ENCODE peak calls at places on chromosomes 6 and 20, in ten cellular contexts. Z is CD8-positive, alpha-beta memory T cell; K is Peyer's patch; B is astrocyte; Q is HepG2; Y is pancreas; I is breast epithelium; D is SJCRH30; S is body of pancreas; P is thyroid gland. W is an unnamed sample.

GRCh38 chr6:137486388-137486787 is 7.8 kb downstream of the OLIG3 start:
- DNase-seq in Z (no peak), K (no peak), B (no peak), Q (no peak), Y (no peak), I (no peak), D (no peak), S (no peak), P (no peak), W (no peak)

GRCh38 chr6:152635949-152636674 is 1.1 kb downstream of the SYNE1 start:
- DNase-seq in Z (peak), K (no peak), B (peak), Q (no peak), Y (no peak), I (no peak), D (no peak), S (peak), P (no peak), W (no peak)

GRCh38 chr6:44131880-44132279 is 4.5 kb downstream of the TMEM63B start:
- DNase-seq in Z (no peak), K (no peak), B (no peak), Q (no peak), Y (no peak), I (no peak), D (no peak), S (peak), P (no peak), W (no peak)

GRCh38 chr20:25227317-25227831 is 20.5 kb upstream of the PYGB start:
- DNase-seq in Z (no peak), K (no peak), B (peak), Q (peak), Y (no peak), I (no peak), D (no peak), S (no peak), P (no peak), W (no peak)

GRCh38 chr6:166747644-166748595 is 120.9 kb upstream of the RPS6KA2 start:
- DNase-seq in Z (no peak), K (no peak), B (no peak), Q (no peak), Y (no peak), I (no peak), D (no peak), S (no peak), P (no peak), W (peak)

GRCh38 chr20:5722927-5723326 is 27.3 kb upstream of the SHLD1 start:
- DNase-seq in Z (no peak), K (no peak), B (no peak), Q (no peak), Y (no peak), I (no peak), D (no peak), S (no peak), P (no peak), W (no peak)

GRCh38 chr6:5782783-5783567 is 223.8 kb downstream of the NRN1 start:
- DNase-seq in Z (no peak), K (peak), B (peak), Q (peak), Y (no peak), I (no peak), D (peak), S (peak), P (no peak), W (no peak)

GRCh38 chr6:132524639-132525038 is 11.7 kb upstream of the STX7 start:
- DNase-seq in Z (no peak), K (no peak), B (no peak), Q (no peak), Y (no peak), I (no peak), D (no peak), S (no peak), P (no peak), W (no peak)

GRCh38 chr20:4064118-4064962 is 49.0 kb upstream of the RNF24 start:
- DNase-seq in Z (no peak), K (peak), B (peak), Q (no peak), Y (peak), I (peak), D (peak), S (peak), P (peak), W (peak)

GRCh38 chr20:33687993-33688937 is 2.1 kb upstream of the E2F1 start:
- DNase-seq in Z (no peak), K (no peak), B (no peak), Q (no peak), Y (no peak), I (no peak), D (no peak), S (no peak), P (no peak), W (no peak)

GRCh38 chr6:13733178-13733851 is 21.7 kb upstream of the RANBP9 start:
- DNase-seq in Z (no peak), K (no peak), B (peak), Q (peak), Y (no peak), I (peak), D (peak), S (peak), P (peak), W (no peak)

GRCh38 chr6:74519172-74519571 is 686.7 kb downstream of the COL12A1 start:
- DNase-seq in Z (no peak), K (no peak), B (peak), Q (peak), Y (no peak), I (no peak), D (no peak), S (no peak), P (no peak), W (no peak)

GRCh38 chr6:130697661-130698535 is 129.3 kb upstream of the SMLR1 start:
- DNase-seq in Z (peak), K (no peak), B (peak), Q (peak), Y (no peak), I (no peak), D (peak), S (peak), P (no peak), W (peak)

GRCh38 chr6:158926429-158926828 is 73.6 kb downstream of the RSPH3 start:
- DNase-seq in Z (no peak), K (no peak), B (peak), Q (peak), Y (no peak), I (no peak), D (no peak), S (no peak), P (no peak), W (no peak)

GRCh38 chr6:53066874-53067273 is 1.7 kb downstream of the FBXO9 start:
- DNase-seq in Z (no peak), K (no peak), B (no peak), Q (no peak), Y (no peak), I (no peak), D (no peak), S (no peak), P (no peak), W (no peak)

GRCh38 chr6:143394351-143394750 is 56.1 kb downstream of the ADAT2 start:
- DNase-seq in Z (no peak), K (no peak), B (peak), Q (no peak), Y (no peak), I (no peak), D (no peak), S (no peak), P (no peak), W (no peak)

GRCh38 chr6:139338845-139339244 is 35.6 kb downstream of the CITED2 start:
- DNase-seq in Z (no peak), K (no peak), B (no peak), Q (no peak), Y (no peak), I (no peak), D (peak), S (no peak), P (no peak), W (peak)

GRCh38 chr6:160930547-160931377 is 60.8 kb upstream of the MAP3K4 start:
- DNase-seq in Z (no peak), K (peak), B (peak), Q (peak), Y (peak), I (peak), D (peak), S (peak), P (peak), W (peak)

GRCh38 chr6:47414517-47415167 is 62.9 kb upstream of the CD2AP start:
- DNase-seq in Z (no peak), K (no peak), B (peak), Q (peak), Y (no peak), I (no peak), D (no peak), S (peak), P (no peak), W (no peak)

GRCh38 chr6:70763754-70764153 is 96.1 kb downstream of the SMAP1 start:
- DNase-seq in Z (no peak), K (no peak), B (peak), Q (no peak), Y (no peak), I (no peak), D (no peak), S (no peak), P (no peak), W (no peak)

GRCh38 chr6:47059216-47059885 is 17.2 kb upstream of the ADGRF1 start:
- DNase-seq in Z (no peak), K (no peak), B (no peak), Q (no peak), Y (no peak), I (no peak), D (no peak), S (no peak), P (no peak), W (no peak)

GRCh38 chr6:47362857-47363461 is 53.3 kb upstream of the TNFRSF21 start:
- DNase-seq in Z (no peak), K (no peak), B (no peak), Q (peak), Y (no peak), I (no peak), D (no peak), S (no peak), P (no peak), W (no peak)

GRCh38 chr6:139028242-139028657 is 295 bp upstream of the ABRACL start:
- DNase-seq in Z (no peak), K (no peak), B (no peak), Q (no peak), Y (no peak), I (no peak), D (no peak), S (peak), P (no peak), W (no peak)

GRCh38 chr6:47727391-47727790 is 29.0 kb downstream of the ADGRF4 start:
- DNase-seq in Z (no peak), K (no peak), B (peak), Q (no peak), Y (no peak), I (no peak), D (no peak), S (no peak), P (no peak), W (no peak)

GRCh38 chr6:57257911-57258541 is 35.9 kb upstream of the RAB23 start:
- DNase-seq in Z (no peak), K (no peak), B (peak), Q (no peak), Y (no peak), I (no peak), D (no peak), S (no peak), P (peak), W (no peak)

GRCh38 chr6:125886914-125887313 is 69.7 kb upstream of the HINT3 start:
- DNase-seq in Z (no peak), K (no peak), B (no peak), Q (no peak), Y (no peak), I (no peak), D (no peak), S (no peak), P (no peak), W (no peak)

GRCh38 chr6:157822221-157823000 is 635 bp upstream of the SNX9 start:
- DNase-seq in Z (peak), K (peak), B (no peak), Q (no peak), Y (no peak), I (no peak), D (no peak), S (no peak), P (peak), W (no peak)

GRCh38 chr6:87897581-87898147 is 150.0 kb upstream of the SPACA1 start:
- DNase-seq in Z (no peak), K (no peak), B (peak), Q (no peak), Y (no peak), I (no peak), D (no peak), S (no peak), P (no peak), W (no peak)

GRCh38 chr20:58706975-58707681 is 14.5 kb downstream of the NPEPL1 start:
- DNase-seq in Z (no peak), K (no peak), B (no peak), Q (no peak), Y (peak), I (no peak), D (peak), S (peak), P (no peak), W (no peak)

GRCh38 chr6:141203902-141204575 is 928.7 kb upstream of the GJE1 start:
- DNase-seq in Z (no peak), K (no peak), B (peak), Q (no peak), Y (no peak), I (no peak), D (no peak), S (no peak), P (no peak), W (no peak)

GRCh38 chr6:214428-214827 is 77.9 kb upstream of the DUSP22 start:
- DNase-seq in Z (no peak), K (no peak), B (no peak), Q (no peak), Y (no peak), I (no peak), D (no peak), S (no peak), P (no peak), W (no peak)

GRCh38 chr20:15708984-15709598 is 864.2 kb downstream of the KIF16B start:
- DNase-seq in Z (no peak), K (peak), B (no peak), Q (peak), Y (peak), I (no peak), D (peak), S (peak), P (peak), W (peak)

GRCh38 chr6:42278131-42278853 is 60.6 kb upstream of the MRPS10 start:
- DNase-seq in Z (peak), K (no peak), B (no peak), Q (no peak), Y (no peak), I (no peak), D (no peak), S (no peak), P (no peak), W (no peak)

GRCh38 chr6:22236626-22237414 is 60.0 kb downstream of the PRL start:
- DNase-seq in Z (no peak), K (no peak), B (peak), Q (no peak), Y (no peak), I (no peak), D (no peak), S (no peak), P (no peak), W (no peak)

GRCh38 chr6:36954262-36954931 is at the start of gene PI16:
- DNase-seq in Z (no peak), K (no peak), B (no peak), Q (no peak), Y (no peak), I (no peak), D (no peak), S (no peak), P (no peak), W (peak)

GRCh38 chr6:3260296-3260695 is 1.5 kb downstream of the PSMG4 start:
- DNase-seq in Z (no peak), K (no peak), B (no peak), Q (no peak), Y (no peak), I (no peak), D (no peak), S (no peak), P (peak), W (no peak)

GRCh38 chr20:41717464-41717863 is 99.3 kb upstream of the CHD6 start:
- DNase-seq in Z (no peak), K (no peak), B (no peak), Q (no peak), Y (no peak), I (no peak), D (peak), S (peak), P (peak), W (no peak)

GRCh38 chr6:167742719-167743303 is 83.9 kb upstream of the AFDN start:
- DNase-seq in Z (no peak), K (no peak), B (no peak), Q (peak), Y (no peak), I (no peak), D (no peak), S (no peak), P (no peak), W (no peak)

GRCh38 chr20:64159711-64160110 is 4.5 kb upstream of the MYT1 start:
- DNase-seq in Z (no peak), K (no peak), B (no peak), Q (no peak), Y (no peak), I (no peak), D (no peak), S (no peak), P (no peak), W (no peak)

GRCh38 chr20:64161595-64162238 is 2.5 kb upstream of the MYT1 start:
- DNase-seq in Z (no peak), K (peak), B (peak), Q (peak), Y (peak), I (no peak), D (no peak), S (peak), P (peak), W (peak)

GRCh38 chr20:64162239-64162621 is 2.0 kb upstream of the MYT1 start:
- DNase-seq in Z (no peak), K (no peak), B (no peak), Q (no peak), Y (no peak), I (no peak), D (no peak), S (no peak), P (no peak), W (no peak)

GRCh38 chr20:64160118-64160517 is 4.1 kb upstream of the MYT1 start:
- DNase-seq in Z (no peak), K (no peak), B (no peak), Q (no peak), Y (no peak), I (no peak), D (no peak), S (no peak), P (no peak), W (no peak)

GRCh38 chr20:64160536-64161495 is 3.4 kb upstream of the MYT1 start:
- DNase-seq in Z (no peak), K (no peak), B (no peak), Q (no peak), Y (no peak), I (no peak), D (no peak), S (no peak), P (no peak), W (no peak)
- H3K27ac ChIP-seq in Z (no peak), K (no peak), B (no peak), Q (no peak), Y (no peak), I (no peak), D (no peak), S (no peak), P (no peak), W (no peak)

DNA sequence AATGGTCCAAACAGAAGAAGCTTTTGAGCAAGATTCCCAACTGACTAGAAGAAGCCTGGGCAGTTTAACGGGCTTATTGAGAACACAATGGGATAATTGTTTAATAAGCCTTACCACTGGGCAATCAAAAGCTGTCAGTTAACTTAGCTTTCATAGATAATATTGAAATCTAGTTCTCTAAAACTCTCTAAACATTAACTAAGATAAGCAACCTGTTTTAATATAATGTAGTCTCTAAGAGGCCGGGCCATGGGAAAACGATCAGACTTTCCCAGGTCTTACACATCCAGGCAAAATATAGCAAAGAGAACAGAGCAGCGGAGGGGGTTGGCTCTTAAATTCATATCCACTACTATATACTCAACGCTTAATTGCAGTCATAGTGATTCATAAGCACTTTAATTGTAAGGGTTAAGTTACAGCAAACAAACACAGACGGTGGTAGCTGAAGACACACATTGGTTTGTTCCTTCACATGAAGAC is 128.0 kb upstream of the FAM83B start:
- DNase-seq in Z (no peak), K (no peak), B (no peak), Q (no peak), Y (no peak), I (no peak), D (no peak), S (peak), P (no peak), W (no peak)
- H3K27ac ChIP-seq in Z (no peak), K (no peak), B (no peak), Q (no peak), Y (peak), I (peak), D (no peak), S (no peak), P (no peak), W (no peak)

DNA sequence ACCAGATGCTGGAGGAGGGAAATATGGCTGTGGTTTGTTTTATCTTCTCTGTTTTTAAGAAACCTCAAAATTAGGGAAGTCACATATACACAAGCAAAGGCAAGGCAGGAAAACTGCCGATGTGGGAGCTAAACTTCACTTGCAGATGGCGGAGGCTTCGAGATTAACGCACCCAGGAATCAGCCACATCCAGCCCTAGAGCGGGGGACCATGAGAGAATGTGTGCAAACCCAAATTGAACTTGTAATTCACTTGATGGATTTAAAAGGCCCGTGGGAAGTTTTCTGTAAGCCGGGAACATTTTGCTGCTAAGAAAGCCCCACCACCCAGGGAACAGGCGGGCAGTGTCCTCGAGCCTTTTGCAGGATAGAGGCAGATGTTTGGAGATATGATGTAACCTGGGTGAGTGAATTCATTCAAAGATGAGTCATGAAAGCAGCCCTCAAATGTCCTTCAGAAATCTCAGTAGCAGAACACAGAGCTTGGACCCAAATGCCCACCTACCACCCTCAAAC is 39.9 kb downstream of the PREX1 start:
- DNase-seq in Z (peak), K (peak), B (peak), Q (peak), Y (peak), I (no peak), D (peak), S (no peak), P (no peak), W (peak)
- H3K27ac ChIP-seq in Z (no peak), K (peak), B (no peak), Q (no peak), Y (no peak), I (peak), D (peak), S (no peak), P (no peak), W (peak)

DNA sequence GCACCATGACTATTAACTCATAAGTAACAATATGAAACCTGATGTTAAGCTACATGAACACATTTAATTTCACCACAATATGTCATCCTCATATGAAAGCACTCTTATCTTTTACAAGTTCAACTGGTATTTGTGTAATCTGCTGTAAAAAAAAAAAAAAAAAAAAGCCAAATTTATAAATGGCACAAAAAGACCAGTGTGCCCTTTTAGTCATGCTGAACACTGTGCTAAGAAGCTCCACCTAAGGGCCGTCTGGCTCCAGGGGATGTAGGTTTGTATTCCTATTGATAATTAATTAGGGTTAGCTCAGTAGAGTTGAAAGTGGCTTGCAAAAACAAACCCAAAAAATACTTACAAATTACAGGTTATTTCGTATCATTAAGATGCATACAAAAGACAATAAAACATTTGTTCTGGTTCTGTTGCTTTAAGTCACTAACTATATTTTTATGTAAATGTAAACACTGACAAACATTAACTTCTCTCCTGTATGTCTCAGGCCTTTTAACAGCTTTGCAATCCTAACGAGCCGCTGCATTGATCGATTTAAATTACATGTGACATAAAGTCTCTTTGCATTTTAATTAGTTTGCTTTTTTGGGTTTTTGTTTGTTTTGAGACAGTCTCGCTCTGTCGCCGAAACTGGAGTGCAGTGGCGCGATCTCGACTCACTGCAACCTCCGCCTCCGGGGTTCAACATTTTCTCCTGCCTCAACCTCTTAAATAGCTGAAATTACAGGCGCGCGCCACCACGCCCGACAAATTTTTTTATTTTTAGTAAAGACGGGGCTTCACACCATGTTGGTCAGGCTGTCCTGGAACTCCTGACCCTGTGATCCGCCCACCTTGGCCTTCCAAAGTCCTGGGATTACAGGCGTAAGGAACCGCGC is 110.8 kb downstream of the HFE start:
- DNase-seq in Z (peak), K (peak), B (no peak), Q (peak), Y (no peak), I (no peak), D (peak), S (no peak), P (peak), W (peak)
- H3K27ac ChIP-seq in Z (peak), K (peak), B (peak), Q (peak), Y (peak), I (peak), D (peak), S (peak), P (peak), W (peak)

W was measured in HL-60.